ENCODE peak calls at places on chromosome 19, in ten cellular contexts. A is NCI-H1417 treated with DMSO at 0.1 percent for 48 hours, M is germinal center, Q is myocyte, Z is lower leg skin, K is AG08395, I is GM06990, B is SW480, X is heart right ventricle, P is activated T-helper 1 cell treated with Interleukin-2 at 50 U/mL for 16 hours. U is an unnamed sample.

GRCh38 chr19:18846862-18847515 is 15.2 kb downstream of the UPF1 start:
- DNase-seq in A (no peak), M (peak; percentile 73), Q (peak; percentile 78), Z (peak; percentile 62), K (peak; percentile 84), I (no peak), B (peak; percentile 57), X (peak; percentile 77), P (peak; percentile 39), U (peak; percentile 75)

GRCh38 chr19:49893135-49893534 is 3.6 kb downstream of the IL4I1 start:
- DNase-seq in A (no peak), M (no peak), Q (no peak), Z (no peak), K (no peak), I (no peak), B (no peak), X (no peak), P (no peak), U (no peak)

GRCh38 chr19:10557603-10558197 is 8.1 kb downstream of the KRI1 start:
- DNase-seq in A (no peak), M (no peak), Q (no peak), Z (no peak), K (no peak), I (no peak), B (no peak), X (no peak), P (no peak), U (no peak)

GRCh38 chr19:24069907-24070657 is 16.9 kb upstream of the ZNF254 start:
- DNase-seq in A (no peak), M (no peak), Q (no peak), Z (no peak), K (no peak), I (no peak), B (no peak), X (no peak), P (no peak), U (no peak)

GRCh38 chr19:27745978-27746542 is 1466.9 kb downstream of the UQCRFS1 start:
- DNase-seq in A (no peak), M (no peak), Q (no peak), Z (peak; percentile 8), K (no peak), I (no peak), B (no peak), X (no peak), P (no peak), U (no peak)

GRCh38 chr19:43618921-43619261 is 538 bp downstream of the ZNF428 start:
- DNase-seq in A (no peak), M (peak; percentile 66), Q (no peak), Z (no peak), K (peak; percentile 31), I (no peak), B (peak; percentile 77), X (no peak), P (no peak), U (no peak)

GRCh38 chr19:23971598-23971997 is 56.9 kb downstream of the ZNF726 start:
- DNase-seq in A (no peak), M (no peak), Q (no peak), Z (no peak), K (no peak), I (no peak), B (no peak), X (no peak), P (no peak), U (no peak)

GRCh38 chr19:58569943-58570670 is 3.0 kb downstream of the MZF1 start:
- DNase-seq in A (no peak), M (no peak), Q (no peak), Z (no peak), K (no peak), I (no peak), B (no peak), X (no peak), P (no peak), U (no peak)

GRCh38 chr19:50311723-50312635 is 17.2 kb downstream of the KCNC3 start:
- DNase-seq in A (no peak), M (no peak), Q (no peak), Z (no peak), K (no peak), I (no peak), B (peak; percentile 61), X (no peak), P (no peak), U (no peak)

GRCh38 chr19:48393559-48394330 is at the start of gene GRIN2D:
- DNase-seq in A (no peak), M (no peak), Q (no peak), Z (no peak), K (no peak), I (no peak), B (peak; percentile 41), X (no peak), P (no peak), U (no peak)

GRCh38 chr19:30799854-30800755 is 427.9 kb downstream of the ZNF536 start:
- DNase-seq in A (no peak), M (peak; percentile 45), Q (peak; percentile 5), Z (peak; percentile 33), K (peak; percentile 60), I (no peak), B (peak; percentile 31), X (peak; percentile 34), P (no peak), U (peak; percentile 23)

GRCh38 chr19:3961007-3961406 is 9.9 kb downstream of the DAPK3 start:
- DNase-seq in A (no peak), M (no peak), Q (no peak), Z (no peak), K (no peak), I (no peak), B (no peak), X (no peak), P (no peak), U (no peak)